ENCODE peak calls at places on chromosomes 11 and 22, in five cellular contexts. M, V, B, Y and J are unnamed samples.

GRCh38 chr11:96237759-96238158 is 105.2 kb downstream of the MAML2 start:
- DNase-seq in M (no peak), V (no peak), B (no peak), Y (no peak), J (no peak)

GRCh38 chr22:39690901-39691620 is 120.5 kb downstream of the CACNA1I start:
- DNase-seq in M (no peak), V (no peak), B (no peak), Y (no peak), J (no peak)

GRCh38 chr11:118214210-118214914 is 10.4 kb downstream of the JAML start:
- DNase-seq in M (no peak), V (no peak), B (no peak), Y (peak), J (no peak)

GRCh38 chr11:22624742-22625447 is 728 bp downstream of the FANCF start:
- DNase-seq in M (peak), V (peak), B (peak), Y (peak), J (peak)

GRCh38 chr11:62536301-62536957 is 10.2 kb downstream of the AHNAK start:
- DNase-seq in M (no peak), V (no peak), B (no peak), Y (no peak), J (no peak)

GRCh38 chr11:74682731-74683278 is 48.4 kb downstream of the CHRDL2 start:
- DNase-seq in M (no peak), V (no peak), B (no peak), Y (no peak), J (no peak)

GRCh38 chr22:31616315-31616980 is 45.6 kb downstream of the PISD start:
- DNase-seq in M (no peak), V (no peak), B (no peak), Y (peak), J (no peak)

GRCh38 chr11:128406365-128406706 is 181.0 kb downstream of the ETS1 start:
- DNase-seq in M (no peak), V (no peak), B (no peak), Y (no peak), J (no peak)

GRCh38 chr22:40534379-40535188 is 101.9 kb downstream of the MRTFA start:
- DNase-seq in M (peak), V (no peak), B (peak), Y (no peak), J (no peak)

GRCh38 chr11:16155448-16155847 is 200.9 kb downstream of the SOX6 start:
- DNase-seq in M (no peak), V (no peak), B (no peak), Y (no peak), J (no peak)

GRCh38 chr11:119111361-119111925 is 4.3 kb downstream of the C2CD2L start:
- DNase-seq in M (no peak), V (no peak), B (no peak), Y (no peak), J (no peak)

GRCh38 chr22:28718044-28718443 is 23.6 kb downstream of the CHEK2 start:
- DNase-seq in M (no peak), V (no peak), B (no peak), Y (no peak), J (no peak)

GRCh38 chr22:30628491-30628890 is 7.1 kb upstream of the SLC35E4 start:
- DNase-seq in M (no peak), V (no peak), B (no peak), Y (no peak), J (no peak)

GRCh38 chr11:117597083-117597482 is 199.9 kb downstream of the DSCAML1 start:
- DNase-seq in M (peak), V (peak), B (peak), Y (no peak), J (no peak)

GRCh38 chr11:72584293-72584921 is 89.8 kb downstream of the PDE2A start:
- DNase-seq in M (no peak), V (no peak), B (peak), Y (peak), J (no peak)

GRCh38 chr22:19419086-19419463 is 12.5 kb downstream of the HIRA start:
- DNase-seq in M (no peak), V (no peak), B (no peak), Y (no peak), J (no peak)

GRCh38 chr22:46087816-46088277 is 62.5 kb upstream of the PPARA start:
- DNase-seq in M (peak), V (no peak), B (peak), Y (no peak), J (no peak)

GRCh38 chr11:35030716-35031213 is 108.2 kb upstream of the CD44 start:
- DNase-seq in M (peak), V (peak), B (peak), Y (no peak), J (no peak)

GRCh38 chr11:12403122-12403994 is 26.0 kb downstream of the PARVA start:
- DNase-seq in M (no peak), V (no peak), B (no peak), Y (no peak), J (no peak)

GRCh38 chr22:30214703-30215405 is 31.7 kb downstream of the LIF start:
- DNase-seq in M (no peak), V (no peak), B (no peak), Y (no peak), J (no peak)

GRCh38 chr11:119461250-119461963 is 38.4 kb upstream of the THY1 start:
- DNase-seq in M (no peak), V (no peak), B (peak), Y (no peak), J (no peak)

GRCh38 chr11:25860677-25861445 is 471.1 kb upstream of the ANO3 start:
- DNase-seq in M (peak), V (no peak), B (peak), Y (no peak), J (no peak)

GRCh38 chr11:106101797-106102196 is 24.3 kb downstream of the AASDHPPT start:
- DNase-seq in M (peak), V (no peak), B (peak), Y (no peak), J (no peak)

GRCh38 chr22:45888221-45889092 is 88.5 kb downstream of the WNT7B start:
- DNase-seq in M (no peak), V (no peak), B (no peak), Y (no peak), J (no peak)

GRCh38 chr11:72227316-72228228 is 3.0 kb downstream of the INPPL1 start:
- DNase-seq in M (no peak), V (no peak), B (peak), Y (no peak), J (no peak)

GRCh38 chr11:132123854-132124835 is 753.7 kb downstream of the NTM start:
- DNase-seq in M (no peak), V (no peak), B (no peak), Y (peak), J (no peak)

GRCh38 chr22:49253656-49254055 is 574.0 kb downstream of the BRD1 start:
- DNase-seq in M (no peak), V (no peak), B (no peak), Y (no peak), J (no peak)

GRCh38 chr22:26164174-26164573 is 5.1 kb upstream of the SEZ6L start:
- DNase-seq in M (no peak), V (no peak), B (no peak), Y (no peak), J (no peak)

GRCh38 chr11:58622344-58622743 is at the start of gene CNTF:
- DNase-seq in M (no peak), V (no peak), B (peak), Y (no peak), J (no peak)

GRCh38 chr11:27076121-27076589 is 35.5 kb downstream of the BBOX1 start:
- DNase-seq in M (no peak), V (no peak), B (no peak), Y (no peak), J (no peak)